ENCODE peak calls at places on chromosomes 16 and 17, in ten cellular contexts. Q is CD4-positive, alpha-beta T cell; S is prostate gland; C is stomach; I is HepG2; K is BJ; E is heart right ventricle; R is thoracic aorta; M is uterus; T is coronary artery. U is an unnamed sample.

GRCh38 chr16:86092586-86093480 is 193.9 kb downstream of the IRF8 start:
- DNase-seq in Q (no peak), S (no peak), C (no peak), I (no peak), K (no peak), E (no peak), R (no peak), M (no peak), T (no peak), U (no peak)

GRCh38 chr16:59697236-59697635 is 963.1 kb upstream of the GOT2 start:
- DNase-seq in Q (no peak), S (no peak), C (no peak), I (no peak), K (no peak), E (no peak), R (no peak), M (no peak), T (no peak), U (no peak)

GRCh38 chr17:49822829-49823228 is 25.0 kb downstream of the TAC4 start:
- DNase-seq in Q (no peak), S (no peak), C (no peak), I (no peak), K (peak), E (peak), R (no peak), M (peak), T (no peak), U (no peak)

GRCh38 chr16:57310801-57311200 is 26.3 kb upstream of the PLLP start:
- DNase-seq in Q (no peak), S (no peak), C (no peak), I (no peak), K (no peak), E (no peak), R (no peak), M (no peak), T (peak), U (no peak)

GRCh38 chr17:79033741-79034501 is 10.0 kb downstream of the C1QTNF1 start:
- DNase-seq in Q (no peak), S (peak), C (peak), I (no peak), K (no peak), E (peak), R (no peak), M (peak), T (peak), U (no peak)

GRCh38 chr16:89531821-89532526 is 23.8 kb downstream of the SPG7 start:
- DNase-seq in Q (no peak), S (no peak), C (no peak), I (no peak), K (no peak), E (no peak), R (no peak), M (no peak), T (no peak), U (no peak)

GRCh38 chr17:79160980-79161621 is 86.5 kb downstream of the ENGASE start:
- DNase-seq in Q (no peak), S (no peak), C (no peak), I (no peak), K (no peak), E (no peak), R (no peak), M (no peak), T (no peak), U (no peak)

GRCh38 chr17:8672326-8672725 is 41.8 kb upstream of the MYH10 start:
- DNase-seq in Q (no peak), S (no peak), C (no peak), I (no peak), K (no peak), E (no peak), R (no peak), M (no peak), T (no peak), U (no peak)

GRCh38 chr16:82627811-82628339 is 1.1 kb downstream of the CDH13 start:
- DNase-seq in Q (no peak), S (peak), C (peak), I (no peak), K (no peak), E (peak), R (no peak), M (peak), T (no peak), U (no peak)

GRCh38 chr16:55909876-55910275 is 34.7 kb upstream of the CES5A start:
- DNase-seq in Q (no peak), S (no peak), C (no peak), I (no peak), K (no peak), E (no peak), R (no peak), M (no peak), T (no peak), U (no peak)

GRCh38 chr17:65278050-65278819 is 141.1 kb downstream of the RGS9 start:
- DNase-seq in Q (no peak), S (peak), C (peak), I (peak), K (no peak), E (peak), R (no peak), M (peak), T (no peak), U (peak)

GRCh38 chr16:84436196-84436595 is 67.9 kb downstream of the ATP2C2 start:
- DNase-seq in Q (no peak), S (no peak), C (no peak), I (no peak), K (no peak), E (no peak), R (no peak), M (no peak), T (no peak), U (no peak)

GRCh38 chr17:39598635-39599005 is 9.1 kb downstream of the NEUROD2 start:
- DNase-seq in Q (no peak), S (no peak), C (no peak), I (no peak), K (no peak), E (no peak), R (no peak), M (no peak), T (no peak), U (no peak)

GRCh38 chr17:7763919-7764318 is 46.4 kb downstream of the DNAH2 start:
- DNase-seq in Q (no peak), S (no peak), C (no peak), I (no peak), K (no peak), E (no peak), R (no peak), M (no peak), T (no peak), U (no peak)

GRCh38 chr17:48192321-48192731 is 84.8 kb downstream of the SNX11 start:
- DNase-seq in Q (no peak), S (no peak), C (no peak), I (no peak), K (no peak), E (no peak), R (no peak), M (no peak), T (no peak), U (no peak)

GRCh38 chr17:52885882-52886281 is 727.4 kb upstream of the CA10 start:
- DNase-seq in Q (no peak), S (no peak), C (no peak), I (no peak), K (no peak), E (no peak), R (no peak), M (no peak), T (no peak), U (no peak)

GRCh38 chr16:11328172-11329079 is 16.8 kb upstream of the RMI2 start:
- DNase-seq in Q (peak), S (no peak), C (peak), I (no peak), K (peak), E (peak), R (no peak), M (peak), T (peak), U (peak)

GRCh38 chr16:66291833-66292232 is 74.7 kb upstream of the CDH5 start:
- DNase-seq in Q (no peak), S (no peak), C (no peak), I (no peak), K (no peak), E (no peak), R (no peak), M (no peak), T (peak), U (no peak)

GRCh38 chr16:81601601-81602251 is 157.1 kb downstream of the CMIP start:
- DNase-seq in Q (no peak), S (peak), C (no peak), I (no peak), K (no peak), E (no peak), R (no peak), M (no peak), T (no peak), U (no peak)

GRCh38 chr16:29230671-29231091 is 175.8 kb downstream of the NPIPB11 start:
- DNase-seq in Q (no peak), S (no peak), C (no peak), I (no peak), K (no peak), E (no peak), R (no peak), M (no peak), T (no peak), U (no peak)

GRCh38 chr17:12140685-12141084 is 120.0 kb downstream of the MAP2K4 start:
- DNase-seq in Q (no peak), S (no peak), C (no peak), I (no peak), K (no peak), E (no peak), R (no peak), M (no peak), T (no peak), U (no peak)

GRCh38 chr17:45307290-45308015 is 9.4 kb downstream of the MAP3K14 start:
- DNase-seq in Q (peak), S (peak), C (no peak), I (no peak), K (peak), E (no peak), R (no peak), M (peak), T (no peak), U (peak)

GRCh38 chr17:67156269-67157199 is 88.5 kb downstream of the HELZ start:
- DNase-seq in Q (no peak), S (no peak), C (no peak), I (no peak), K (no peak), E (no peak), R (no peak), M (no peak), T (no peak), U (peak)

GRCh38 chr17:69874220-69874670 is 200.8 kb upstream of the KCNJ16 start:
- DNase-seq in Q (no peak), S (no peak), C (no peak), I (no peak), K (peak), E (no peak), R (no peak), M (no peak), T (no peak), U (peak)

GRCh38 chr16:67198238-67198734 is 645 bp upstream of the ELMO3 start:
- DNase-seq in Q (no peak), S (peak), C (peak), I (no peak), K (no peak), E (no peak), R (no peak), M (no peak), T (no peak), U (no peak)

GRCh38 chr17:83189673-83190385 is 110.4 kb downstream of the METRNL start:
- DNase-seq in Q (no peak), S (peak), C (peak), I (peak), K (peak), E (peak), R (no peak), M (peak), T (no peak), U (no peak)

GRCh38 chr16:2148714-2149629 is 547 bp downstream of the RAB26 start:
- DNase-seq in Q (no peak), S (no peak), C (peak), I (no peak), K (no peak), E (no peak), R (no peak), M (no peak), T (no peak), U (no peak)

GRCh38 chr16:23061669-23062068 is 87.6 kb downstream of the USP31 start:
- DNase-seq in Q (no peak), S (no peak), C (no peak), I (no peak), K (no peak), E (no peak), R (no peak), M (no peak), T (no peak), U (no peak)

GRCh38 chr17:47831934-47832327 is 461 bp downstream of the LRRC46 start:
- DNase-seq in Q (no peak), S (no peak), C (no peak), I (no peak), K (no peak), E (no peak), R (no peak), M (no peak), T (no peak), U (no peak)

GRCh38 chr16:88003316-88003715 is 52.1 kb downstream of the BANP start:
- DNase-seq in Q (no peak), S (no peak), C (peak), I (no peak), K (no peak), E (no peak), R (no peak), M (no peak), T (no peak), U (no peak)

GRCh38 chr17:50117202-50118040 is 12.5 kb downstream of the SAMD14 start:
- DNase-seq in Q (peak), S (peak), C (peak), I (peak), K (no peak), E (peak), R (no peak), M (peak), T (no peak), U (no peak)

DNA sequence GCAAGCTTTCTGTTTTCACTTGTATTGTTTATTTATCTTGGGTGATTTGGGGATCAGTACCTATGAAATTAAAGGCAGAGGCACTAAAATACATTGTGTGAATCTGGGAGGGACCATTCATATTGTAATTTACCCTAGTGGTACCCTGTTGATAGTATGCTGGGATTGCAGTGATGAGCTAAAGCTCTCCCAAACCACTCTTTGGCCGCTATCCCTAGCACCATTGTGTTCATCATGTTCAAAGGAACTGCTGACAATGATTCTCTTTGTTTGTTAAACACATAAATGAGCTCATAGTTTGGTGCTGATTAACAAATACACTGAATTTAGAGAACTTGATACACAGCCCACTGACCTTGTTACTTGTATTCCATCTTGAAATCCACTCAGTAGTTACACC is 1469.8 kb downstream of the CDH11 start:
- DNase-seq in Q (no peak), S (no peak), C (no peak), I (peak), K (no peak), E (no peak), R (no peak), M (no peak), T (no peak), U (no peak)
- TF ChIP-seq CTCF in Q (no peak), S (no peak), C (no peak), I (no peak), K (no peak), E (no peak), R (no peak), M (no peak), T (no peak), U (no peak)

DNA sequence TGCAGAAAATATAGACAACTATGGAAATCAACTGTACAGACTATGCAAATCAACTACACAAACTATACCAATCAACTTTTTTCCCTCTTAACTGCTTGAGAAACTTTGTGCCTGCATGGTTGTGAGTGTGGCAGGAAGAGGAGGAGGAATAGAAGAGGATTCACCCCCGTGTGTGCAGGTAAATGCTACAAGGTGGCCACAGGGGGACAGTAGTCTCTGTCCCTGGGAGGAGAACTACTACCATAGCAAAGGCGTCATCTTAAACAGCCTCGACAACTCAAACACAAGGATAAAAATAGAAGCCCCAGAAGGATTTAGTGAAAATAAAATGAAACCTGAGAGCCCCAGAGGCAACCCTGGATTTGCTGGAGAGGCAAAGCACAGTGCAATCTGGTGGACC is 199.6 kb upstream of the DYNLRB2 start:
- DNase-seq in Q (no peak), S (no peak), C (no peak), I (peak), K (no peak), E (no peak), R (no peak), M (no peak), T (no peak), U (no peak)
- TF ChIP-seq CTCF in Q (no peak), S (no peak), C (no peak), I (peak), K (no peak), E (no peak), R (no peak), M (no peak), T (no peak), U (no peak)

DNA sequence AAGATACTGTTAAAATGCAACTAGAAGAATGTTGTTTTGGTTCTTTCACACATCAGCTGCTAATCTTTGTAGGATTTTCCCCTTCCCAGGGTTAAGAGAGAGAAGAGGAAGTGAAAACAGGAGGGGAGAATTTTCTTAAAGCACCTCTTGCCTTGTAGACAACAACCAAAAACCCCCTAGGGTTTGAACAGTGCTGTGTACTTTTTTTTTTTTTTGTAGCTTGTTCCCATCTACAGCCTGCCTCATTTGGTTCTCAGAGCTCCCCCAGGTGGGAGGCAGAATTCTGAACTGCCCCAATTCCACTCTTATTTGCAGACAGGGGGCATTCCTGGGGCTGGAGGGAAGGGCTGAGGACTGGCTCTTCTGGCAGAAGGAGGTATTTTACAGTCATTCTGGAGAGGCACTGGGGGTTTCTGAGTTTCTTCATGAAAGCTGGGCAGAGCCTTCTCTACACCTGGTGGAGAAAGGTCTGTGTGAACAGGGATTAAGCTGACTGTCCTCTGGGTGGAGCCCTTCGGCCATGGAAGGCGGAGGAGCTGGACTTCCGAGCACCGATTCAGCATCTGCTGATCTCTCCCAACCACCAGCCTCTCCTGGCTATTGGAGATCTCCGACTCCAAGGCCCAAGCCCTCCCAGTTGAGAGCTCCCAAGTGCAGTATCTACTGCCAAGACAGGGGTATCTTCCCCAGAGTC is 32.2 kb downstream of the SMARCE1 start:
- DNase-seq in Q (peak), S (peak), C (peak), I (peak), K (no peak), E (peak), R (no peak), M (peak), T (no peak), U (peak)
- TF ChIP-seq CTCF in Q (peak), S (no peak), C (peak), I (peak), K (peak), E (peak), R (no peak), M (peak), T (no peak), U (peak)

GRCh38 chr17:42676424-42677011 is at the start of gene PLEKHH3:
- DNase-seq in Q (no peak), S (no peak), C (no peak), I (no peak), K (no peak), E (no peak), R (no peak), M (no peak), T (no peak), U (no peak)
- TF ChIP-seq CTCF in Q (no peak), S (no peak), C (no peak), I (peak), K (peak), E (peak), R (no peak), M (peak), T (no peak), U (no peak)

GRCh38 chr16:31472559-31473203 is 729 bp downstream of the TGFB1I1 start:
- DNase-seq in Q (no peak), S (no peak), C (peak), I (peak), K (peak), E (peak), R (peak), M (peak), T (peak), U (peak)
- TF ChIP-seq CTCF in Q (no peak), S (no peak), C (peak), I (peak), K (peak), E (peak), R (peak), M (peak), T (peak), U (peak)

GRCh38 chr16:64131423-64131822 is 990.4 kb downstream of the CDH11 start:
- DNase-seq in Q (no peak), S (no peak), C (no peak), I (no peak), K (no peak), E (no peak), R (no peak), M (no peak), T (no peak), U (no peak)

GRCh38 chr16:64132686-64133085 is 989.2 kb downstream of the CDH11 start:
- DNase-seq in Q (no peak), S (no peak), C (no peak), I (no peak), K (no peak), E (no peak), R (no peak), M (no peak), T (no peak), U (no peak)

GRCh38 chr16:64132190-64132589 is 989.7 kb downstream of the CDH11 start:
- DNase-seq in Q (no peak), S (no peak), C (no peak), I (no peak), K (no peak), E (no peak), R (no peak), M (no peak), T (no peak), U (no peak)

GRCh38 chr16:64136314-64136713 is 985.5 kb downstream of the CDH11 start:
- DNase-seq in Q (no peak), S (no peak), C (no peak), I (no peak), K (no peak), E (no peak), R (no peak), M (no peak), T (no peak), U (no peak)

GRCh38 chr16:64133396-64133795 is 988.5 kb downstream of the CDH11 start:
- DNase-seq in Q (no peak), S (no peak), C (no peak), I (no peak), K (no peak), E (no peak), R (no peak), M (no peak), T (no peak), U (no peak)
- TF ChIP-seq CTCF in Q (no peak), S (no peak), C (no peak), I (no peak), K (no peak), E (no peak), R (no peak), M (no peak), T (no peak), U (no peak)

DNA sequence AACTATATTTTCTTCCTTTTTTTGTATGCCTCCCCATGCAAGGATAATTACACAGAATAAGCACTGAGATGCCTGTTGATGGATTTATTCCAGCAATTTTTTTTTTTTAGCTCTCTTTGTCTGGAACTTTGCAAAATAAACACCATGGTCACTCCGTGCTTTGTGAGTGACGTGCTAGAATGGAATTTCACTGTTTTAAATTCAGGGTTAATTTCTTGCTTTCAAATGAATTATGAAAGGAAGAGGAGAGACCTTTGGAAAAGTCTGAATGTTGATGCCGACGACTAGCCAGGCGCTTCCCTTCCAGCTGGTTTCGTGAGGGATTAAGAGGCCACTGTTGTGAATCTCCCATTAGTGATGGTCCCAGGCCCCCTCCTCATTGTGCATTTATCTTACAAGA is 529.1 kb downstream of the WWOX start:
- DNase-seq in Q (no peak), S (no peak), C (no peak), I (no peak), K (no peak), E (no peak), R (no peak), M (no peak), T (no peak), U (peak)
- TF ChIP-seq CTCF in Q (no peak), S (no peak), C (no peak), I (no peak), K (no peak), E (no peak), R (no peak), M (no peak), T (no peak), U (no peak)

GRCh38 chr17:56653877-56654276 is 60.4 kb downstream of the NOG start:
- DNase-seq in Q (peak), S (no peak), C (no peak), I (peak), K (no peak), E (no peak), R (no peak), M (no peak), T (no peak), U (peak)
- TF ChIP-seq CTCF in Q (peak), S (no peak), C (no peak), I (peak), K (peak), E (peak), R (no peak), M (no peak), T (no peak), U (peak)

GRCh38 chr17:68247445-68248198 is at the start of gene AMZ2:
- DNase-seq in Q (peak), S (peak), C (peak), I (peak), K (peak), E (peak), R (peak), M (peak), T (peak), U (peak)
- TF ChIP-seq CTCF in Q (no peak), S (no peak), C (no peak), I (peak), K (no peak), E (peak), R (no peak), M (peak), T (no peak), U (no peak)

U was measured in astrocyte of the cerebellum.